ENCODE peak calls at places on chromosome 12, in four cellular contexts. One of them, this sample, is unnamed.

GRCh38 chr12:3033538-3033865 is 43.7 kb upstream of the TSPAN9 start:
- DNase-seq in A549: no peak
- DNase-seq in spleen: no peak
- DNase-seq in small intestine: no peak
- DNase-seq in this sample: no peak

GRCh38 chr12:57816855-57817151 is 1.7 kb downstream of the AVIL start:
- DNase-seq in A549: no peak
- DNase-seq in spleen: peak; percentile 41
- DNase-seq in small intestine: peak; percentile 19
- DNase-seq in this sample: no peak

GRCh38 chr12:56080556-56081138 is 682 bp downstream of the ERBB3 start:
- DNase-seq in A549: no peak
- DNase-seq in spleen: no peak
- DNase-seq in small intestine: peak; percentile 95
- DNase-seq in this sample: no peak

GRCh38 chr12:104175726-104176247 is 37.8 kb upstream of the NFYB start:
- DNase-seq in A549: no peak
- DNase-seq in spleen: no peak
- DNase-seq in small intestine: no peak
- DNase-seq in this sample: no peak

GRCh38 chr12:4909734-4910501 is at the start of gene KCNA1:
- DNase-seq in A549: no peak
- DNase-seq in spleen: no peak
- DNase-seq in small intestine: no peak
- DNase-seq in this sample: peak; percentile 19

GRCh38 chr12:6529291-6529737 is 5.0 kb upstream of the GAPDH start:
- DNase-seq in A549: no peak
- DNase-seq in spleen: no peak
- DNase-seq in small intestine: no peak
- DNase-seq in this sample: no peak

GRCh38 chr12:101829639-101830390 is 944 bp downstream of the GNPTAB start:
- DNase-seq in A549: no peak
- DNase-seq in spleen: no peak
- DNase-seq in small intestine: peak; percentile 31
- DNase-seq in this sample: peak; percentile 10

GRCh38 chr12:84986586-84986985 is 49.5 kb downstream of the TSPAN19 start:
- DNase-seq in A549: no peak
- DNase-seq in spleen: no peak
- DNase-seq in small intestine: no peak
- DNase-seq in this sample: no peak

GRCh38 chr12:65494537-65494936 is 216.1 kb downstream of the MSRB3 start:
- DNase-seq in A549: no peak
- DNase-seq in spleen: no peak
- DNase-seq in small intestine: peak; percentile 68
- DNase-seq in this sample: peak; percentile 12

GRCh38 chr12:53538209-53538689 is 31.0 kb upstream of the NPFF start:
- DNase-seq in A549: no peak
- DNase-seq in spleen: no peak
- DNase-seq in small intestine: peak; percentile 76
- DNase-seq in this sample: no peak

GRCh38 chr12:123024819-123025391 is 44.4 kb downstream of the ARL6IP4 start:
- DNase-seq in A549: no peak
- DNase-seq in spleen: peak; percentile 3
- DNase-seq in small intestine: peak; percentile 14
- DNase-seq in this sample: no peak

GRCh38 chr12:94941440-94941862 is 62.0 kb downstream of the NDUFA12 start:
- DNase-seq in A549: no peak
- DNase-seq in spleen: no peak
- DNase-seq in small intestine: no peak
- DNase-seq in this sample: peak; percentile 63

GRCh38 chr12:6860116-6860515 is 7.2 kb upstream of the TPI1 start:
- DNase-seq in A549: no peak
- DNase-seq in spleen: no peak
- DNase-seq in small intestine: no peak
- DNase-seq in this sample: no peak

GRCh38 chr12:61911113-61911512 is 349.1 kb upstream of the USP15 start:
- DNase-seq in A549: no peak
- DNase-seq in spleen: no peak
- DNase-seq in small intestine: no peak
- DNase-seq in this sample: no peak

GRCh38 chr12:77615331-77615730 is 215.4 kb upstream of the NAV3 start:
- DNase-seq in A549: no peak
- DNase-seq in spleen: no peak
- DNase-seq in small intestine: no peak
- DNase-seq in this sample: peak; percentile 2

GRCh38 chr12:87274594-87275245 is 754.5 kb downstream of the C12orf50 start:
- DNase-seq in A549: peak; percentile 6
- DNase-seq in spleen: no peak
- DNase-seq in small intestine: no peak
- DNase-seq in this sample: peak; percentile 61

GRCh38 chr12:98352218-98352811 is 163.1 kb upstream of the TMPO start:
- DNase-seq in A549: peak; percentile 75
- DNase-seq in spleen: no peak
- DNase-seq in small intestine: no peak
- DNase-seq in this sample: no peak

GRCh38 chr12:19138551-19139344 is 9.2 kb downstream of the PLEKHA5 start:
- DNase-seq in A549: no peak
- DNase-seq in spleen: no peak
- DNase-seq in small intestine: no peak
- DNase-seq in this sample: no peak

GRCh38 chr12:122659579-122659978 is 43.6 kb downstream of the HCAR2 start:
- DNase-seq in A549: no peak
- DNase-seq in spleen: no peak
- DNase-seq in small intestine: no peak
- DNase-seq in this sample: peak; percentile 31

GRCh38 chr12:24562761-24563392 is 386.0 kb downstream of the BCAT1 start:
- DNase-seq in A549: peak; percentile 12
- DNase-seq in spleen: peak; percentile 80
- DNase-seq in small intestine: no peak
- DNase-seq in this sample: peak; percentile 76

GRCh38 chr12:24561882-24562760 is 386.8 kb downstream of the BCAT1 start:
- DNase-seq in A549: peak; percentile 17
- DNase-seq in spleen: peak; percentile 78
- DNase-seq in small intestine: no peak
- DNase-seq in this sample: peak; percentile 73

GRCh38 chr12:24560192-24560591 is 388.7 kb downstream of the BCAT1 start:
- DNase-seq in A549: no peak
- DNase-seq in spleen: no peak
- DNase-seq in small intestine: no peak
- DNase-seq in this sample: no peak

GRCh38 chr12:24560867-24561266 is 388.0 kb downstream of the BCAT1 start:
- DNase-seq in A549: no peak
- DNase-seq in spleen: no peak
- DNase-seq in small intestine: no peak
- DNase-seq in this sample: no peak

DNA sequence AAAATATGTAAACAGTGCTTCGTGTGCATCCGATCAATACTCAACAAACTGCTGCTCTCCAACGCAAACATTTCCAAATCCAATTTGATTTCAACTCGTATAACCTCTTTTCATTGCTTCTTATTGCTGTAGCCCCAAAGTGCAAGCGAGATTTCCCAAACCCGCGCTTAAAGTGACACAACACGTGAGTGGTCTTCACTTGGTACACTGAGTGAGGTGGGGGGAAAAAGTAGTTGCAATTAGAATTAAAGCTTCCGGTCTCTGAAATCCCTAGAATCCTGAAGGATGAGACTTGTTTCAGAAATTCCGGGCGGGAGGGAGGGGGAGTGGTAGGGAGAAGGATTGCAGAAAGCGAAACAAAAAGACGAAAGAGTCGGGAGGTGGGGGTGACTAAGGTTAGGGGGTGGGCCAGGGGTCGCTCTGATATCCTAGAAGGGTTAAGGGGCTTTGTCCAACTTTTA is 387.5 kb downstream of the BCAT1 start:
- DNase-seq in A549: peak; percentile 10
- DNase-seq in spleen: no peak
- DNase-seq in small intestine: no peak
- DNase-seq in this sample: no peak
- H3K27ac ChIP-seq in A549: no peak overlapping the region
- H3K27ac ChIP-seq in spleen: peak overlapping the region; percentile 82
- H3K27ac ChIP-seq in small intestine: peak overlapping the region; percentile 90
- H3K27ac ChIP-seq in this sample: peak overlapping the region; percentile 78

GRCh38 chr12:88953029-88953586 is 372.8 kb upstream of the KITLG start:
- DNase-seq in A549: no peak
- DNase-seq in spleen: no peak
- DNase-seq in small intestine: peak; percentile 57
- DNase-seq in this sample: no peak

GRCh38 chr12:88951860-88952483 is 371.7 kb upstream of the KITLG start:
- DNase-seq in A549: no peak
- DNase-seq in spleen: no peak
- DNase-seq in small intestine: no peak
- DNase-seq in this sample: no peak

GRCh38 chr12:88947486-88948043 is 367.3 kb upstream of the KITLG start:
- DNase-seq in A549: no peak
- DNase-seq in spleen: no peak
- DNase-seq in small intestine: no peak
- DNase-seq in this sample: no peak

GRCh38 chr12:88952543-88952942 is 372.3 kb upstream of the KITLG start:
- DNase-seq in A549: no peak
- DNase-seq in spleen: no peak
- DNase-seq in small intestine: peak; percentile 76
- DNase-seq in this sample: peak; percentile 57

DNA sequence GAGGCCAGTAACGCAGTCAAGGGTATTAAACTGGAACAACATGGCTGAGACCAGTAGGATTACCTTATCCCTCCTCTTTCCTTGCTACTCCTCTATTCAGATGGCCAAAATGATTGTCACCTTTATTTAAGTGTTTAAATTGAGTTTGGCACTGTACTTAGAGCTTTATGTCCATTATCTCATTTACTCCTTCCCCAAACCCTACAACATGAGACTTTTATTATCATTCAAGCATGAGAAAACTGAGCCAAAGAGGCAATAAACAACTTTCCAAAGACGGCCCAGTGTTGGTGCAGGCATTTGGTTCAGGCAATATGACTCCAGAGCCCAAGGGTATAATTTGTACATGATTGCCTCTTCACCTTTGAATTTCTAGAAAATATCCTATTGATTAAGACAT is 370.9 kb upstream of the KITLG start:
- DNase-seq in A549: no peak
- DNase-seq in spleen: no peak
- DNase-seq in small intestine: no peak
- DNase-seq in this sample: no peak
- H3K27ac ChIP-seq in A549: no peak overlapping the region
- H3K27ac ChIP-seq in spleen: no peak overlapping the region
- H3K27ac ChIP-seq in small intestine: no peak overlapping the region
- H3K27ac ChIP-seq in this sample: no peak overlapping the region

DNA sequence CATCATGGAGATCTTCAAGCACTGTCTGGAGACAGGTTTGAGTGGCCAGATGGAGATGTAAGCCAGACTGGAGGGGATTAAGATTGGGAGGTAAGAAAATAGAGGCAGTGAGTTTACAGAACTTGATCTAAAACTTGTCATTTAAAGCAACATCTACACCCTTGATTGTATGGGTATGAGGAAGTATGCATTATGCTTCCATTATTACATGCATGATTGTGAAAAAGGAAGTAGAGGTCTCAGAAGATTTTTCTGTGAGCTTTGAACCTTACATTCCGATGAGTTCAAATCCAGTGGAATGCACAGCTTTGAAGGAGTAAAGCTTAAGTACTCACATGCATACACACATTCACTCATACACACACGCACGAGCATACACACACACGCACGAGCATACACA is 550.8 kb downstream of the MED13L start:
- DNase-seq in A549: no peak
- DNase-seq in spleen: no peak
- DNase-seq in small intestine: peak; percentile 47
- DNase-seq in this sample: no peak
- H3K27ac ChIP-seq in A549: no peak overlapping the region
- H3K27ac ChIP-seq in spleen: no peak overlapping the region
- H3K27ac ChIP-seq in small intestine: no peak overlapping the region
- H3K27ac ChIP-seq in this sample: no peak overlapping the region

GRCh38 chr12:26612203-26612602 is 220.8 kb downstream of the ITPR2 start:
- DNase-seq in A549: no peak
- DNase-seq in spleen: no peak
- DNase-seq in small intestine: no peak
- DNase-seq in this sample: no peak

GRCh38 chr12:26614217-26614616 is 218.8 kb downstream of the ITPR2 start:
- DNase-seq in A549: no peak
- DNase-seq in spleen: no peak
- DNase-seq in small intestine: peak; percentile 11
- DNase-seq in this sample: peak; percentile 55

GRCh38 chr12:26608706-26609105 is 224.3 kb downstream of the ITPR2 start:
- DNase-seq in A549: no peak
- DNase-seq in spleen: no peak
- DNase-seq in small intestine: no peak
- DNase-seq in this sample: no peak

GRCh38 chr12:26610774-26611173 is 222.2 kb downstream of the ITPR2 start:
- DNase-seq in A549: no peak
- DNase-seq in spleen: no peak
- DNase-seq in small intestine: no peak
- DNase-seq in this sample: no peak

DNA sequence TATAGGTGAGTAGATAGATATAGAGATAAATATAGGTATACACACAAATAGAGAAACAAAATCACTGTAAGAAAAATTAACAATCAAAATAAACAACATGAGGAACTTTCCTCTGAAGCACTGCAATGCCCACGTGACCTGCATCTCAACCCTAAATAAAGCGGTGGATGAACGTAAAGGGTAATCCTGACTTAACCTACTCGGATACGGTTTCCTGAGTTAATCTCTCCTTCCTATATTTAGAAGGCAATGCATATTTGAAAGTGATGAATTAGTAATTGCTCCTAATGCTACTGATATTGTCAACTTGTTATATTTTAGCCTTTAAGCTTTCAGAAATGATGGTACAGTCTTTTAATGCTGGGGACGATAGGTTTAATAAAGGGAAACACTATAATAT is 221.4 kb downstream of the ITPR2 start:
- DNase-seq in A549: no peak
- DNase-seq in spleen: no peak
- DNase-seq in small intestine: no peak
- DNase-seq in this sample: no peak
- H3K27ac ChIP-seq in A549: no peak overlapping the region
- H3K27ac ChIP-seq in spleen: no peak overlapping the region
- H3K27ac ChIP-seq in small intestine: no peak overlapping the region
- H3K27ac ChIP-seq in this sample: no peak overlapping the region

DNA sequence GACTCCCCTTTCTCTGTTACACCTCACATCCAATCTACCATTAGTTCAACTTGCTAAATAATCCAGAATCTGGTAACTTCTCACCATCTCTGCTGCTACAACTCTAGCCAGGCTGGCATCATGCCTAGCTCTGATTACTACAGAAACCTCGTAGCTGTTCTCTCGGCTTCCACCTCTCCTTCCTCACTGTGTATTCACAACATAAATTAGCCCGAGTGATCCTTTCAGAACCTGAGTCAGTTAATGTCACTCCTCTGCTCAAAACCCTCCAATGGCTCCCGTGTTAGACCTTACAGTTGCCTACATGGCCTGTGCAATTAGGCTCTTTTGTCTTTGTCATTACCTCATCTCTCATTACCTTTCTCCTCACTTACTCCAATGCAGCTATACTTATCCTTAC is 139.4 kb downstream of the PDE3A start:
- DNase-seq in A549: no peak
- DNase-seq in spleen: no peak
- DNase-seq in small intestine: no peak
- DNase-seq in this sample: no peak
- H3K27ac ChIP-seq in A549: peak overlapping the region; percentile 90
- H3K27ac ChIP-seq in spleen: no peak overlapping the region
- H3K27ac ChIP-seq in small intestine: no peak overlapping the region
- H3K27ac ChIP-seq in this sample: no peak overlapping the region

This sample was measured in cardiac muscle cell.